ENCODE peak calls at places on chromosomes 3 and 15, in nine cellular contexts. M, C, I, H, A, Z, E, N and T are unnamed samples.

GRCh38 chr15:68614621-68615035 is 35.8 kb downstream of the CORO2B start:
- DNase-seq in E (peak; percentile 57), N (no peak), C (no peak), I (no peak), Z (no peak), M (no peak), A (no peak), H (no peak), T (no peak)

GRCh38 chr15:39227001-39227400 is 353.9 kb upstream of the THBS1 start:
- DNase-seq in Z (no peak), E (no peak), H (no peak), A (no peak), C (no peak), I (no peak), M (no peak), N (no peak), T (no peak)

GRCh38 chr3:33061782-33062181 is 35.2 kb downstream of the GLB1 start:
- DNase-seq in C (peak; percentile 65), N (no peak), A (no peak), Z (peak; percentile 68), I (peak; percentile 83), M (no peak), H (no peak), E (peak; percentile 49), T (no peak)

GRCh38 chr3:156497326-156497725 is 57.6 kb downstream of the SSR3 start:
- DNase-seq in E (no peak), I (peak; percentile 32), C (no peak), M (no peak), A (no peak), N (no peak), H (no peak), Z (no peak), T (no peak)

GRCh38 chr3:192851821-192852352 is 65.8 kb downstream of the MB21D2 start:
- DNase-seq in A (peak; percentile 85), N (peak; percentile 88), E (peak; percentile 75), C (peak; percentile 60), Z (no peak), M (no peak), H (peak; percentile 84), I (peak; percentile 42), T (no peak)

GRCh38 chr3:169478566-169479313 is 184.8 kb downstream of the MECOM start:
- DNase-seq in C (no peak), E (peak; percentile 82), M (no peak), N (no peak), A (no peak), Z (no peak), I (peak; percentile 14), H (no peak), T (no peak)

GRCh38 chr3:183553263-183554026 is 2.1 kb downstream of the KLHL6 start:
- DNase-seq in Z (no peak), A (no peak), C (no peak), M (no peak), E (no peak), H (peak; percentile 45), N (no peak), I (no peak), T (no peak)

GRCh38 chr15:31365032-31365654 is 38.5 kb downstream of the KLF13 start:
- DNase-seq in I (no peak), A (no peak), N (no peak), E (no peak), C (no peak), M (no peak), Z (no peak), H (no peak), T (no peak)

GRCh38 chr3:123755085-123755484 is 129.0 kb downstream of the MYLK start:
- DNase-seq in H (peak; percentile 77), C (peak; percentile 88), A (peak; percentile 79), N (peak; percentile 86), E (no peak), Z (no peak), M (no peak), I (no peak), T (no peak)

GRCh38 chr3:121757087-121757811 is 7.7 kb upstream of the GOLGB1 start:
- DNase-seq in A (no peak), N (no peak), C (no peak), E (peak; percentile 93), M (no peak), Z (no peak), H (no peak), I (no peak), T (peak; percentile 12)

GRCh38 chr3:174639970-174640369 is 219.2 kb upstream of the NAALADL2 start:
- DNase-seq in Z (no peak), N (no peak), C (no peak), A (no peak), M (no peak), I (no peak), H (no peak), E (no peak), T (no peak)

GRCh38 chr3:61650276-61650675 is 88.9 kb downstream of the PTPRG start:
- DNase-seq in Z (no peak), C (peak; percentile 61), M (no peak), A (peak; percentile 53), H (peak; percentile 54), I (peak; percentile 85), E (peak; percentile 97), N (no peak), T (no peak)

GRCh38 chr3:72375237-72376154 is 472.7 kb downstream of the SHQ1 start:
- DNase-seq in H (no peak), N (no peak), A (no peak), C (no peak), Z (no peak), I (no peak), M (no peak), E (no peak), T (no peak)

GRCh38 chr3:31265646-31266423 is 266.9 kb upstream of the STT3B start:
- DNase-seq in A (no peak), N (no peak), C (no peak), H (no peak), I (no peak), E (peak; percentile 32), M (no peak), Z (no peak), T (no peak)

GRCh38 chr15:96037584-96037983 is 292.9 kb upstream of the NR2F2 start:
- DNase-seq in A (no peak), I (peak; percentile 68), N (no peak), H (no peak), Z (no peak), C (no peak), M (no peak), E (no peak), T (peak; percentile 20)

GRCh38 chr3:141578197-141578596 is 91.4 kb downstream of the RASA2 start:
- DNase-seq in A (no peak), M (no peak), E (peak; percentile 25), C (no peak), Z (no peak), I (peak; percentile 80), H (no peak), N (no peak), T (no peak)

GRCh38 chr3:149080699-149081091 is 5.6 kb downstream of the HLTF start:
- DNase-seq in C (no peak), I (peak; percentile 28), Z (no peak), M (no peak), A (no peak), E (peak; percentile 79), N (no peak), H (no peak), T (no peak)
- H3K27ac ChIP-seq in C (no peak overlapping the region), I (no peak overlapping the region), Z (no peak overlapping the region), M (no peak overlapping the region), A (no peak overlapping the region), E (no peak overlapping the region), N (no peak overlapping the region), H (no peak overlapping the region), T (no peak overlapping the region)

GRCh38 chr3:158102660-158103085 is 3.5 kb downstream of the SHOX2 start:
- DNase-seq in M (no peak), I (no peak), H (no peak), C (no peak), A (no peak), Z (no peak), E (no peak), N (no peak), T (no peak)
- H3K4me3 ChIP-seq in M (no peak overlapping the region), I (no peak overlapping the region), H (peak overlapping the region; percentile 39), C (no peak overlapping the region), A (no peak overlapping the region), Z (no peak overlapping the region), E (no peak overlapping the region), N (no peak overlapping the region), T (no peak overlapping the region)

GRCh38 chr3:58783845-58784244 is 117.3 kb upstream of the FAM3D start:
- DNase-seq in A (no peak), E (no peak), H (no peak), M (no peak), C (no peak), I (no peak), Z (no peak), N (no peak), T (no peak)

GRCh38 chr3:58776231-58776630 is 109.7 kb upstream of the FAM3D start:
- DNase-seq in E (no peak), Z (no peak), I (no peak), C (no peak), N (no peak), A (no peak), H (no peak), M (no peak), T (no peak)

GRCh38 chr3:58784888-58785287 is 118.3 kb upstream of the FAM3D start:
- DNase-seq in E (no peak), A (no peak), N (no peak), C (no peak), H (no peak), Z (no peak), I (no peak), M (no peak), T (no peak)

GRCh38 chr3:58784425-58784824 is 117.9 kb upstream of the FAM3D start:
- DNase-seq in Z (no peak), N (no peak), E (no peak), A (no peak), I (no peak), C (no peak), H (no peak), M (no peak), T (no peak)

DNA sequence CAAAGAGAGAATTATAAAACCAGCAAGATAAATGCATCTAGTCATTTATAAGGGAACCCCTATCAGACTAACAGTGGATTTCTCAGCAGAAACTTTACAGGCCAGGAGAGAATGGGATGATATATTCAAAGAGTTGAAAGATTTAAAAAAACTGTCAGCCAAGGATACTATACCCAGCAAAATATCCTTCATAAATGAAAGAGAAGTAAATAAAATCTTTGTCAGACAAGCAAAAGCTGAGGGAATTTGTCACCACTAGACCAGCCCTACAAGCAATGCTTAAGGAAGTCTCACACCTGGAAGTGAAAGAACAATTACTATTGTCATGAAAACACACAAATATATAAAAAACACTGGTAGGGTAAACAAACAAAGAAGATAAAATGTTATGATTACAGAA is 113.4 kb upstream of the FAM3D start:
- DNase-seq in C (no peak), N (no peak), E (no peak), A (no peak), M (no peak), H (no peak), Z (no peak), I (no peak), T (no peak)
- H3K9me3 ChIP-seq in C (peaks cover 11% of the 10 kb centered on the region), N (peaks cover 26% of the 10 kb centered on the region), E (no peaks in the 10 kb centered on the region), A (no peaks in the 10 kb centered on the region), M (no peaks in the 10 kb centered on the region), H (no peaks in the 10 kb centered on the region), Z (peaks cover 12% of the 10 kb centered on the region), I (peaks cover 3% of the 10 kb centered on the region), T (peaks cover 22% of the 10 kb centered on the region)

GRCh38 chr3:126836220-126836860 is 132.3 kb downstream of the CHCHD6 start:
- DNase-seq in A (no peak), E (no peak), C (no peak), H (no peak), I (no peak), M (no peak), N (no peak), Z (no peak), T (no peak)
- H3K27ac ChIP-seq in A (no peak overlapping the region), E (no peak overlapping the region), C (no peak overlapping the region), H (no peak overlapping the region), I (no peak overlapping the region), M (no peak overlapping the region), N (no peak overlapping the region), Z (no peak overlapping the region), T (no peak overlapping the region)

GRCh38 chr15:65979316-65979715 is 110.0 kb downstream of the RAB11A start:
- DNase-seq in Z (no peak), N (no peak), A (no peak), E (no peak), C (no peak), M (no peak), H (no peak), I (peak; percentile 8), T (no peak)
- H3K4me3 ChIP-seq in Z (no peak overlapping the region), N (no peak overlapping the region), A (no peak overlapping the region), E (no peak overlapping the region), C (no peak overlapping the region), M (no peak overlapping the region), H (no peak overlapping the region), I (no peak overlapping the region), T (no peak overlapping the region)